ENCODE peak calls at places on chromosomes 11 and 22, in ten cellular contexts. One of them, this sample, is unnamed.

GRCh38 chr11:11622772-11623531 is 1.1 kb upstream of the GALNT18 start:
- DNase-seq in NT2/D1: no peak
- DNase-seq in gastrocnemius medialis: no peak
- DNase-seq in osteoblast: no peak
- DNase-seq in adrenal gland: peak; percentile 1
- DNase-seq in transverse colon: no peak
- DNase-seq in Panc1: no peak
- DNase-seq in esophagus muscularis mucosa: peak; percentile 80
- DNase-seq in SJSA1: no peak
- DNase-seq in heart right ventricle: no peak
- DNase-seq in this sample: no peak

GRCh38 chr22:46007848-46008261 is 30.9 kb upstream of the WNT7B start:
- DNase-seq in NT2/D1: no peak
- DNase-seq in gastrocnemius medialis: peak; percentile 77
- DNase-seq in osteoblast: peak; percentile 99
- DNase-seq in adrenal gland: no peak
- DNase-seq in transverse colon: peak; percentile 58
- DNase-seq in Panc1: no peak
- DNase-seq in esophagus muscularis mucosa: no peak
- DNase-seq in SJSA1: peak; percentile 84
- DNase-seq in heart right ventricle: peak; percentile 85
- DNase-seq in this sample: peak; percentile 72

GRCh38 chr11:89436071-89436470 is 55.1 kb downstream of the NOX4 start:
- DNase-seq in NT2/D1: no peak
- DNase-seq in gastrocnemius medialis: peak; percentile 19
- DNase-seq in osteoblast: no peak
- DNase-seq in adrenal gland: no peak
- DNase-seq in transverse colon: no peak
- DNase-seq in Panc1: no peak
- DNase-seq in esophagus muscularis mucosa: no peak
- DNase-seq in SJSA1: no peak
- DNase-seq in heart right ventricle: no peak
- DNase-seq in this sample: no peak

GRCh38 chr22:39651783-39652058 is 81.2 kb downstream of the CACNA1I start:
- DNase-seq in NT2/D1: no peak
- DNase-seq in gastrocnemius medialis: peak; percentile 21
- DNase-seq in osteoblast: no peak
- DNase-seq in adrenal gland: no peak
- DNase-seq in transverse colon: no peak
- DNase-seq in Panc1: no peak
- DNase-seq in esophagus muscularis mucosa: no peak
- DNase-seq in SJSA1: no peak
- DNase-seq in heart right ventricle: no peak
- DNase-seq in this sample: no peak

GRCh38 chr11:20595101-20595500 is 4.3 kb upstream of the SLC6A5 start:
- DNase-seq in NT2/D1: no peak
- DNase-seq in gastrocnemius medialis: no peak
- DNase-seq in osteoblast: no peak
- DNase-seq in adrenal gland: no peak
- DNase-seq in transverse colon: no peak
- DNase-seq in Panc1: no peak
- DNase-seq in esophagus muscularis mucosa: no peak
- DNase-seq in SJSA1: no peak
- DNase-seq in heart right ventricle: no peak
- DNase-seq in this sample: no peak

GRCh38 chr22:23218867-23219251 is 38.5 kb downstream of the BCR start:
- DNase-seq in NT2/D1: peak; percentile 59
- DNase-seq in gastrocnemius medialis: no peak
- DNase-seq in osteoblast: no peak
- DNase-seq in adrenal gland: peak; percentile 22
- DNase-seq in transverse colon: peak; percentile 54
- DNase-seq in Panc1: no peak
- DNase-seq in esophagus muscularis mucosa: no peak
- DNase-seq in SJSA1: peak; percentile 79
- DNase-seq in heart right ventricle: peak; percentile 48
- DNase-seq in this sample: no peak

GRCh38 chr11:132202621-132203020 is 832.2 kb downstream of the NTM start:
- DNase-seq in NT2/D1: no peak
- DNase-seq in gastrocnemius medialis: no peak
- DNase-seq in osteoblast: no peak
- DNase-seq in adrenal gland: no peak
- DNase-seq in transverse colon: no peak
- DNase-seq in Panc1: no peak
- DNase-seq in esophagus muscularis mucosa: no peak
- DNase-seq in SJSA1: no peak
- DNase-seq in heart right ventricle: no peak
- DNase-seq in this sample: no peak

GRCh38 chr11:74846770-74847169 is 98.1 kb downstream of the RNF169 start:
- DNase-seq in NT2/D1: no peak
- DNase-seq in gastrocnemius medialis: no peak
- DNase-seq in osteoblast: no peak
- DNase-seq in adrenal gland: no peak
- DNase-seq in transverse colon: no peak
- DNase-seq in Panc1: no peak
- DNase-seq in esophagus muscularis mucosa: no peak
- DNase-seq in SJSA1: no peak
- DNase-seq in heart right ventricle: no peak
- DNase-seq in this sample: no peak

GRCh38 chr11:71153005-71153395 is 99.4 kb downstream of the SHANK2 start:
- DNase-seq in NT2/D1: no peak
- DNase-seq in gastrocnemius medialis: no peak
- DNase-seq in osteoblast: peak; percentile 90
- DNase-seq in adrenal gland: peak; percentile 41
- DNase-seq in transverse colon: peak; percentile 13
- DNase-seq in Panc1: no peak
- DNase-seq in esophagus muscularis mucosa: no peak
- DNase-seq in SJSA1: no peak
- DNase-seq in heart right ventricle: no peak
- DNase-seq in this sample: no peak

GRCh38 chr22:30893434-30894370 is 74.9 kb downstream of the MORC2 start:
- DNase-seq in NT2/D1: no peak
- DNase-seq in gastrocnemius medialis: no peak
- DNase-seq in osteoblast: peak; percentile 65
- DNase-seq in adrenal gland: no peak
- DNase-seq in transverse colon: peak; percentile 6
- DNase-seq in Panc1: no peak
- DNase-seq in esophagus muscularis mucosa: no peak
- DNase-seq in SJSA1: peak; percentile 35
- DNase-seq in heart right ventricle: no peak
- DNase-seq in this sample: no peak

GRCh38 chr11:1750481-1750839 is at the start of gene IFITM10:
- DNase-seq in NT2/D1: no peak
- DNase-seq in gastrocnemius medialis: peak; percentile 42
- DNase-seq in osteoblast: peak; percentile 98
- DNase-seq in adrenal gland: peak; percentile 85
- DNase-seq in transverse colon: peak; percentile 27
- DNase-seq in Panc1: no peak
- DNase-seq in esophagus muscularis mucosa: no peak
- DNase-seq in SJSA1: no peak
- DNase-seq in heart right ventricle: peak; percentile 43
- DNase-seq in this sample: no peak

GRCh38 chr11:1750840-1751520 is 585 bp upstream of the IFITM10 start:
- DNase-seq in NT2/D1: no peak
- DNase-seq in gastrocnemius medialis: no peak
- DNase-seq in osteoblast: peak; percentile 95
- DNase-seq in adrenal gland: no peak
- DNase-seq in transverse colon: peak; percentile 8
- DNase-seq in Panc1: no peak
- DNase-seq in esophagus muscularis mucosa: no peak
- DNase-seq in SJSA1: no peak
- DNase-seq in heart right ventricle: no peak
- DNase-seq in this sample: no peak

GRCh38 chr11:1748467-1749019 is 1.9 kb downstream of the IFITM10 start:
- DNase-seq in NT2/D1: no peak
- DNase-seq in gastrocnemius medialis: no peak
- DNase-seq in osteoblast: no peak
- DNase-seq in adrenal gland: no peak
- DNase-seq in transverse colon: no peak
- DNase-seq in Panc1: no peak
- DNase-seq in esophagus muscularis mucosa: no peak
- DNase-seq in SJSA1: peak; percentile 41
- DNase-seq in heart right ventricle: no peak
- DNase-seq in this sample: no peak

GRCh38 chr11:1749020-1749758 is 1.2 kb downstream of the IFITM10 start:
- DNase-seq in NT2/D1: no peak
- DNase-seq in gastrocnemius medialis: peak; percentile 56
- DNase-seq in osteoblast: peak; percentile 97
- DNase-seq in adrenal gland: peak; percentile 74
- DNase-seq in transverse colon: peak; percentile 9
- DNase-seq in Panc1: no peak
- DNase-seq in esophagus muscularis mucosa: no peak
- DNase-seq in SJSA1: peak; percentile 42
- DNase-seq in heart right ventricle: peak; percentile 32
- DNase-seq in this sample: peak; percentile 77

GRCh38 chr11:1749787-1750351 is 526 bp downstream of the IFITM10 start:
- DNase-seq in NT2/D1: no peak
- DNase-seq in gastrocnemius medialis: peak; percentile 50
- DNase-seq in osteoblast: peak; percentile 100
- DNase-seq in adrenal gland: peak; percentile 69
- DNase-seq in transverse colon: peak; percentile 11
- DNase-seq in Panc1: no peak
- DNase-seq in esophagus muscularis mucosa: no peak
- DNase-seq in SJSA1: peak; percentile 66
- DNase-seq in heart right ventricle: no peak
- DNase-seq in this sample: peak; percentile 90
- H3K4me3 ChIP-seq in NT2/D1: peak overlapping the region; percentile 18
- H3K4me3 ChIP-seq in gastrocnemius medialis: no peak overlapping the region
- H3K4me3 ChIP-seq in osteoblast: peak overlapping the region; percentile 87
- H3K4me3 ChIP-seq in adrenal gland: peak overlapping the region; percentile 13
- H3K4me3 ChIP-seq in transverse colon: no peak overlapping the region
- H3K4me3 ChIP-seq in Panc1: peak overlapping the region; percentile 37
- H3K4me3 ChIP-seq in esophagus muscularis mucosa: peak overlapping the region; percentile 29
- H3K4me3 ChIP-seq in SJSA1: no peak overlapping the region
- H3K4me3 ChIP-seq in heart right ventricle: no peak overlapping the region
- H3K4me3 ChIP-seq in this sample: peak overlapping the region; percentile 68

GRCh38 chr11:4071828-4072421 is 22.7 kb upstream of the RRM1 start:
- DNase-seq in NT2/D1: no peak
- DNase-seq in gastrocnemius medialis: no peak
- DNase-seq in osteoblast: no peak
- DNase-seq in adrenal gland: no peak
- DNase-seq in transverse colon: no peak
- DNase-seq in Panc1: no peak
- DNase-seq in esophagus muscularis mucosa: no peak
- DNase-seq in SJSA1: no peak
- DNase-seq in heart right ventricle: no peak
- DNase-seq in this sample: no peak

GRCh38 chr11:4076774-4077173 is 17.8 kb upstream of the RRM1 start:
- DNase-seq in NT2/D1: no peak
- DNase-seq in gastrocnemius medialis: no peak
- DNase-seq in osteoblast: no peak
- DNase-seq in adrenal gland: no peak
- DNase-seq in transverse colon: no peak
- DNase-seq in Panc1: no peak
- DNase-seq in esophagus muscularis mucosa: no peak
- DNase-seq in SJSA1: no peak
- DNase-seq in heart right ventricle: no peak
- DNase-seq in this sample: no peak

GRCh38 chr11:4072668-4073285 is 21.8 kb upstream of the RRM1 start:
- DNase-seq in NT2/D1: peak; percentile 83
- DNase-seq in gastrocnemius medialis: peak; percentile 53
- DNase-seq in osteoblast: no peak
- DNase-seq in adrenal gland: peak; percentile 80
- DNase-seq in transverse colon: peak; percentile 57
- DNase-seq in Panc1: peak; percentile 73
- DNase-seq in esophagus muscularis mucosa: no peak
- DNase-seq in SJSA1: peak; percentile 67
- DNase-seq in heart right ventricle: no peak
- DNase-seq in this sample: no peak

GRCh38 chr11:4071325-4071724 is 23.3 kb upstream of the RRM1 start:
- DNase-seq in NT2/D1: no peak
- DNase-seq in gastrocnemius medialis: no peak
- DNase-seq in osteoblast: no peak
- DNase-seq in adrenal gland: no peak
- DNase-seq in transverse colon: no peak
- DNase-seq in Panc1: no peak
- DNase-seq in esophagus muscularis mucosa: peak; percentile 62
- DNase-seq in SJSA1: no peak
- DNase-seq in heart right ventricle: no peak
- DNase-seq in this sample: no peak

GRCh38 chr11:4074266-4074665 is 20.3 kb upstream of the RRM1 start:
- DNase-seq in NT2/D1: no peak
- DNase-seq in gastrocnemius medialis: peak; percentile 77
- DNase-seq in osteoblast: no peak
- DNase-seq in adrenal gland: no peak
- DNase-seq in transverse colon: no peak
- DNase-seq in Panc1: no peak
- DNase-seq in esophagus muscularis mucosa: no peak
- DNase-seq in SJSA1: no peak
- DNase-seq in heart right ventricle: no peak
- DNase-seq in this sample: no peak
- H3K36me3 ChIP-seq in NT2/D1: peaks cover 5% of the 10 kb centered on the region
- H3K36me3 ChIP-seq in gastrocnemius medialis: peaks cover 9% of the 10 kb centered on the region
- H3K36me3 ChIP-seq in osteoblast: no peaks in the 10 kb centered on the region
- H3K36me3 ChIP-seq in adrenal gland: no peaks in the 10 kb centered on the region
- H3K36me3 ChIP-seq in transverse colon: peaks cover 4% of the 10 kb centered on the region
- H3K36me3 ChIP-seq in Panc1: no peaks in the 10 kb centered on the region
- H3K36me3 ChIP-seq in esophagus muscularis mucosa: no peaks in the 10 kb centered on the region
- H3K36me3 ChIP-seq in SJSA1: peaks cover 19% of the 10 kb centered on the region
- H3K36me3 ChIP-seq in heart right ventricle: peaks cover 23% of the 10 kb centered on the region
- H3K36me3 ChIP-seq in this sample: peaks cover 6% of the 10 kb centered on the region

DNA sequence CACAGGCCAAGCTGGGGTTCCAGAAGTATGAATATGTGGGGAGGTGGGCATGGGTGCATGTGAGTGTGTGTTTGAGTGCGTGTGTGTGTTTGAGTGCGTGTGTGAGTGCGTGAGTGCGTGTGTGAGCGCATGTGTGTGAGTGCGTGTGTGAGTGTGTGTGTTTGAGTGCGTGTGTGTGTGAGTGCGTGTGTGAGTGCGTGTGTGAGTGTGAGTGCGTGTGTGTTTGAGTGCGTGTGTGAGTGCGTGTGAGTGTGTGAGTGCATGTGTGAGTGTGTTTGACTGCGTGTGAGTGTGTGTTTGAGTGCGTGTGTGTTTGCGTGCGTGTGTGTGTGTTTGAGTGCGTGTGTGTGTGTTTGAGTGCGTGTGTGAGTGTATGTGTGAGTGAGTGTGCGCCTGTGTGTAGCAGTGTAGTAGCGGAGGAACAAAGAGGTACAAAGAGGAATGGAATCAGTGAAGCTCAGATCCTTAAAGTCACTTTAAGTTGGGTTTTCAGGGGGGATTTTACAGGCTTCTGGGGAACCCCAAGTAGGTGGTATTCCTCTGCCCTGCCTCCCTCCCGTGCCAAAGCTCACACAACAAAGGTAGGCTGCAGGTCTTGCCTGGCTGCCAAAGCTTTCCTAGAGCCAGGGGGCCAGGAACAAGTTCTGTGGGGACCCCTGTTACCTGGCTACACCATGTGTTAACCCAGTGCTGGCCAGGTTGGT is 137.1 kb downstream of the KIRREL3 start:
- DNase-seq in NT2/D1: no peak
- DNase-seq in gastrocnemius medialis: no peak
- DNase-seq in osteoblast: no peak
- DNase-seq in adrenal gland: no peak
- DNase-seq in transverse colon: no peak
- DNase-seq in Panc1: no peak
- DNase-seq in esophagus muscularis mucosa: no peak
- DNase-seq in SJSA1: no peak
- DNase-seq in heart right ventricle: no peak
- DNase-seq in this sample: peak; percentile 21
- H3K9me3 ChIP-seq in NT2/D1: no peaks in the 10 kb centered on the region
- H3K9me3 ChIP-seq in gastrocnemius medialis: no peaks in the 10 kb centered on the region
- H3K9me3 ChIP-seq in osteoblast: no peaks in the 10 kb centered on the region
- H3K9me3 ChIP-seq in adrenal gland: no peaks in the 10 kb centered on the region
- H3K9me3 ChIP-seq in transverse colon: no peaks in the 10 kb centered on the region
- H3K9me3 ChIP-seq in Panc1: no peaks in the 10 kb centered on the region
- H3K9me3 ChIP-seq in esophagus muscularis mucosa: no peaks in the 10 kb centered on the region
- H3K9me3 ChIP-seq in SJSA1: no peaks in the 10 kb centered on the region
- H3K9me3 ChIP-seq in heart right ventricle: no peaks in the 10 kb centered on the region
- H3K9me3 ChIP-seq in this sample: no peaks in the 10 kb centered on the region

GRCh38 chr11:129372609-129373488 is 2.8 kb upstream of the BARX2 start:
- DNase-seq in NT2/D1: no peak
- DNase-seq in gastrocnemius medialis: no peak
- DNase-seq in osteoblast: peak; percentile 80
- DNase-seq in adrenal gland: no peak
- DNase-seq in transverse colon: no peak
- DNase-seq in Panc1: no peak
- DNase-seq in esophagus muscularis mucosa: no peak
- DNase-seq in SJSA1: no peak
- DNase-seq in heart right ventricle: no peak
- DNase-seq in this sample: no peak
- H3K4me3 ChIP-seq in NT2/D1: peak overlapping the region; percentile 37
- H3K4me3 ChIP-seq in gastrocnemius medialis: peak overlapping the region; percentile 25
- H3K4me3 ChIP-seq in osteoblast: peak overlapping the region; percentile 46
- H3K4me3 ChIP-seq in adrenal gland: no peak overlapping the region
- H3K4me3 ChIP-seq in transverse colon: no peak overlapping the region
- H3K4me3 ChIP-seq in Panc1: peak overlapping the region; percentile 51
- H3K4me3 ChIP-seq in esophagus muscularis mucosa: peak overlapping the region; percentile 48
- H3K4me3 ChIP-seq in SJSA1: no peak overlapping the region
- H3K4me3 ChIP-seq in heart right ventricle: peak overlapping the region; percentile 6
- H3K4me3 ChIP-seq in this sample: peak overlapping the region; percentile 39